ENCODE peak calls at places on chromosomes 1 and 21, in eight cellular contexts. V is activated B cell treated with CpG ODN at 0.5 μM for 24 hours; Y is astrocyte of the cerebellum; D is astrocyte of the spinal cord; M is GM23338; I is endothelial cell; O is fibroblast of lung; B is CD4-positive, alpha-beta T cell. E is an unnamed sample.

GRCh38 chr1:151816964-151817730 is 11.9 kb upstream of the LINGO4 start:
- DNase-seq in V (no peak), D (no peak), M (no peak), B (no peak), I (no peak), O (no peak), Y (no peak), E (no peak)

GRCh38 chr1:26949266-26949925 is 10.9 kb downstream of the KDF1 start:
- DNase-seq in Y (no peak), O (peak; percentile 17), B (no peak), M (no peak), I (no peak), D (no peak), V (no peak), E (no peak)

GRCh38 chr1:234149217-234149616 is 224.0 kb upstream of the COA6 start:
- DNase-seq in Y (no peak), V (no peak), O (peak; percentile 91), I (no peak), M (no peak), D (peak; percentile 48), B (no peak), E (no peak)

GRCh38 chr1:36222481-36223372 is 1.5 kb upstream of the THRAP3 start:
- DNase-seq in I (no peak), V (no peak), B (peak; percentile 4), M (peak; percentile 32), Y (no peak), O (no peak), D (no peak), E (no peak)

GRCh38 chr1:67261646-67262045 is 46.0 kb upstream of the IL12RB2 start:
- DNase-seq in Y (no peak), D (no peak), B (peak; percentile 7), O (no peak), V (no peak), I (no peak), M (peak; percentile 42), E (no peak)

GRCh38 chr1:172144445-172145060 is 275.9 kb upstream of the C1orf105 start:
- DNase-seq in Y (no peak), O (peak; percentile 83), M (no peak), D (peak; percentile 91), B (no peak), V (no peak), I (peak; percentile 21), E (peak; percentile 84)

GRCh38 chr1:84253891-84254290 is 47.6 kb upstream of the SAMD13 start:
- DNase-seq in O (peak; percentile 98), V (no peak), M (no peak), B (no peak), D (peak; percentile 94), Y (peak; percentile 69), I (no peak), E (no peak)

GRCh38 chr1:206495493-206496046 is 11.8 kb upstream of the RASSF5 start:
- DNase-seq in Y (peak; percentile 39), M (no peak), I (no peak), O (peak; percentile 41), V (no peak), D (no peak), B (no peak), E (no peak)

GRCh38 chr1:171803056-171803455 is 21.6 kb downstream of the METTL13 start:
- DNase-seq in B (no peak), I (no peak), V (no peak), M (no peak), D (no peak), O (no peak), Y (no peak), E (no peak)

GRCh38 chr1:200774735-200775449 is 36.2 kb downstream of the CAMSAP2 start:
- DNase-seq in I (no peak), M (no peak), V (no peak), B (no peak), O (peak; percentile 55), Y (no peak), D (no peak), E (no peak)

GRCh38 chr1:65423884-65424655 is 3.6 kb downstream of the LEPR start:
- DNase-seq in Y (peak; percentile 74), B (no peak), D (peak; percentile 88), I (no peak), V (no peak), M (no peak), O (peak; percentile 93), E (no peak)

GRCh38 chr1:100774370-100774769 is 54.8 kb downstream of the VCAM1 start:
- DNase-seq in M (no peak), Y (no peak), I (no peak), B (no peak), D (no peak), V (no peak), O (no peak), E (no peak)

GRCh38 chr1:150981805-150982712 is at the start of gene ANXA9:
- DNase-seq in V (no peak), M (peak; percentile 46), O (no peak), Y (no peak), D (no peak), I (no peak), B (no peak), E (no peak)

GRCh38 chr21:15139881-15140280 is 75.1 kb upstream of the NRIP1 start:
- DNase-seq in M (no peak), Y (no peak), O (no peak), V (no peak), D (no peak), I (no peak), B (no peak), E (no peak)

GRCh38 chr1:116379057-116379630 is 6.1 kb downstream of the ATP1A1 start:
- DNase-seq in B (no peak), V (no peak), Y (no peak), I (no peak), M (no peak), O (no peak), D (no peak), E (no peak)

GRCh38 chr1:43008106-43008424 is 49.4 kb upstream of the SLC2A1 start:
- DNase-seq in D (no peak), O (no peak), Y (no peak), V (no peak), M (no peak), B (no peak), I (peak; percentile 41), E (no peak)

GRCh38 chr1:43007377-43008105 is 48.9 kb upstream of the SLC2A1 start:
- DNase-seq in B (no peak), Y (no peak), D (no peak), M (peak; percentile 84), V (no peak), O (no peak), I (peak; percentile 29), E (peak; percentile 79)

GRCh38 chr1:43011020-43011419 is 52.4 kb upstream of the SLC2A1 start:
- DNase-seq in M (no peak), I (no peak), O (no peak), V (no peak), B (no peak), Y (no peak), D (no peak), E (no peak)

GRCh38 chr1:43008425-43009108 is 49.9 kb upstream of the SLC2A1 start:
- DNase-seq in B (no peak), D (peak; percentile 7), O (no peak), I (peak; percentile 52), Y (no peak), M (peak; percentile 100), V (no peak), E (no peak)

GRCh38 chr1:43009274-43009673 is 50.6 kb upstream of the SLC2A1 start:
- DNase-seq in V (no peak), O (no peak), I (no peak), D (no peak), B (no peak), M (no peak), Y (no peak), E (no peak)
- TF ChIP-seq CTCF in V (no peak), O (no peak), I (no peak), D (no peak), B (no peak), M (no peak), Y (no peak), E (no peak)

GRCh38 chr1:158331431-158331830 is at the start of gene CD1B:
- DNase-seq in D (no peak), B (no peak), V (no peak), M (no peak), Y (no peak), I (no peak), O (no peak), E (no peak)

GRCh38 chr1:158328424-158328823 is 2.9 kb downstream of the CD1B start:
- DNase-seq in I (no peak), O (no peak), D (no peak), B (no peak), Y (no peak), V (no peak), M (no peak), E (no peak)

GRCh38 chr1:158330390-158330789 is 941 bp downstream of the CD1B start:
- DNase-seq in V (no peak), O (no peak), I (no peak), D (no peak), Y (no peak), B (no peak), M (no peak), E (no peak)

GRCh38 chr1:158329300-158329699 is 2.0 kb downstream of the CD1B start:
- DNase-seq in D (no peak), Y (no peak), B (no peak), M (no peak), O (no peak), I (no peak), V (no peak), E (no peak)

GRCh38 chr1:158329807-158330206 is 1.5 kb downstream of the CD1B start:
- DNase-seq in V (no peak), M (peak; percentile 36), I (no peak), O (no peak), B (no peak), D (no peak), Y (no peak), E (no peak)
- TF ChIP-seq CTCF in V (no peak), M (peak; percentile 72), I (no peak), O (no peak), B (peak; percentile 14), D (no peak), Y (no peak), E (no peak)

GRCh38 chr1:222702210-222702609 is 10.1 kb downstream of the AIDA start:
- DNase-seq in M (no peak), O (no peak), V (no peak), B (no peak), I (no peak), D (no peak), Y (no peak), E (no peak)

GRCh38 chr1:222711319-222712252 is 705 bp downstream of the AIDA start:
- DNase-seq in B (peak; percentile 54), M (peak; percentile 59), V (peak; percentile 42), D (peak; percentile 60), Y (peak; percentile 15), I (peak; percentile 39), O (peak; percentile 60), E (peak; percentile 72)

GRCh38 chr1:222709700-222710153 is 2.6 kb downstream of the AIDA start:
- DNase-seq in O (peak; percentile 2), D (no peak), V (no peak), B (no peak), Y (no peak), M (no peak), I (no peak), E (no peak)

GRCh38 chr1:222704260-222704659 is 8.0 kb downstream of the AIDA start:
- DNase-seq in D (no peak), Y (no peak), B (no peak), V (no peak), M (no peak), I (no peak), O (no peak), E (no peak)

GRCh38 chr1:222706815-222707214 is 5.5 kb downstream of the AIDA start:
- DNase-seq in V (no peak), I (no peak), Y (no peak), D (no peak), B (no peak), O (no peak), M (no peak), E (no peak)
- TF ChIP-seq CTCF in V (no peak), I (no peak), Y (peak; percentile 8), D (no peak), B (no peak), O (no peak), M (no peak), E (peak; percentile 55)

GRCh38 chr1:228062812-228063211 is 19.7 kb upstream of the ARF1 start:
- DNase-seq in Y (no peak), D (no peak), O (no peak), I (no peak), B (no peak), V (no peak), M (no peak), E (no peak)
- TF ChIP-seq CTCF in Y (no peak), D (no peak), O (no peak), I (no peak), B (no peak), V (no peak), M (peak; percentile 29), E (no peak)

E was measured in type B pancreatic cell.